ENCODE peak calls at places on chromosomes 3 and 15, in six cellular contexts. M, Y, R, Z, P and S are unnamed samples.

GRCh38 chr3:11021611-11022011 is 29.1 kb downstream of the SLC6A1 start:
- DNase-seq in M (no peak), Y (no peak), R (peak), Z (peak), P (no peak), S (no peak)

GRCh38 chr3:140922634-140923033 is 19.0 kb upstream of the SLC25A36 start:
- DNase-seq in M (peak), Y (peak), R (peak), Z (no peak), P (peak), S (no peak)

GRCh38 chr3:101133638-101134037 is 140.4 kb upstream of the ABI3BP start:
- DNase-seq in M (no peak), Y (peak), R (no peak), Z (no peak), P (no peak), S (no peak)

GRCh38 chr3:78495326-78495725 is 1272.5 kb downstream of the ROBO1 start:
- DNase-seq in M (no peak), Y (no peak), R (no peak), Z (no peak), P (no peak), S (no peak)

GRCh38 chr15:64865998-64866520 is 24.3 kb downstream of the PLEKHO2 start:
- DNase-seq in M (no peak), Y (no peak), R (peak), Z (peak), P (peak), S (no peak)

GRCh38 chr3:125143982-125144652 is 68.4 kb downstream of the SLC12A8 start:
- DNase-seq in M (no peak), Y (no peak), R (no peak), Z (peak), P (peak), S (no peak)

GRCh38 chr3:189040934-189041333 is 130.8 kb upstream of the TPRG1 start:
- DNase-seq in M (no peak), Y (no peak), R (no peak), Z (no peak), P (no peak), S (no peak)

GRCh38 chr3:95334461-95334860 is 1271.6 kb downstream of the NSUN3 start:
- DNase-seq in M (no peak), Y (no peak), R (no peak), Z (no peak), P (no peak), S (no peak)

GRCh38 chr3:117524890-117525289 is 815.3 kb downstream of the TUSC7 start:
- DNase-seq in M (no peak), Y (no peak), R (no peak), Z (no peak), P (peak), S (no peak)

GRCh38 chr3:132966374-132966773 is 71.8 kb upstream of the TMEM108 start:
- DNase-seq in M (no peak), Y (no peak), R (no peak), Z (no peak), P (no peak), S (no peak)

GRCh38 chr15:67030036-67030762 is 35.2 kb upstream of the SMAD3 start:
- DNase-seq in M (no peak), Y (no peak), R (peak), Z (peak), P (no peak), S (no peak)

GRCh38 chr3:41640076-41640475 is 321.8 kb downstream of the ULK4 start:
- DNase-seq in M (no peak), Y (no peak), R (no peak), Z (no peak), P (no peak), S (no peak)

GRCh38 chr15:36803773-36804172 is 224.3 kb downstream of the CDIN1 start:
- DNase-seq in M (no peak), Y (no peak), R (no peak), Z (no peak), P (no peak), S (no peak)

GRCh38 chr3:165946360-165946759 is 109.1 kb upstream of the BCHE start:
- DNase-seq in M (no peak), Y (no peak), R (no peak), Z (no peak), P (no peak), S (no peak)

GRCh38 chr15:42313463-42313862 is 40.2 kb upstream of the TMEM87A start:
- DNase-seq in M (no peak), Y (no peak), R (peak), Z (peak), P (no peak), S (no peak)

GRCh38 chr3:3038201-3038991 is 71.8 kb downstream of the IL5RA start:
- DNase-seq in M (no peak), Y (no peak), R (no peak), Z (peak), P (no peak), S (no peak)

GRCh38 chr15:70633394-70633793 is 130.0 kb downstream of the UACA start:
- DNase-seq in M (no peak), Y (no peak), R (peak), Z (no peak), P (peak), S (no peak)

GRCh38 chr3:72894941-72895552 is 7.2 kb downstream of the GXYLT2 start:
- DNase-seq in M (no peak), Y (no peak), R (no peak), Z (no peak), P (no peak), S (no peak)

GRCh38 chr3:128537091-128537703 is 44.2 kb upstream of the GATA2 start:
- DNase-seq in M (no peak), Y (no peak), R (no peak), Z (no peak), P (no peak), S (no peak)

GRCh38 chr3:171460226-171461086 is at the start of gene TNIK:
- DNase-seq in M (peak), Y (peak), R (peak), Z (peak), P (peak), S (peak)

GRCh38 chr3:72427575-72427974 is 420.7 kb downstream of the SHQ1 start:
- DNase-seq in M (no peak), Y (peak), R (no peak), Z (no peak), P (no peak), S (no peak)

GRCh38 chr3:185631508-185632206 is 45.6 kb downstream of the SENP2 start:
- DNase-seq in M (no peak), Y (no peak), R (no peak), Z (no peak), P (peak), S (no peak)

GRCh38 chr15:64909546-64909945 is 2.2 kb upstream of the ANKDD1A start:
- DNase-seq in M (no peak), Y (no peak), R (no peak), Z (peak), P (no peak), S (no peak)

GRCh38 chr15:70476441-70476840 is 286.9 kb downstream of the UACA start:
- DNase-seq in M (no peak), Y (no peak), R (no peak), Z (no peak), P (no peak), S (no peak)

DNA sequence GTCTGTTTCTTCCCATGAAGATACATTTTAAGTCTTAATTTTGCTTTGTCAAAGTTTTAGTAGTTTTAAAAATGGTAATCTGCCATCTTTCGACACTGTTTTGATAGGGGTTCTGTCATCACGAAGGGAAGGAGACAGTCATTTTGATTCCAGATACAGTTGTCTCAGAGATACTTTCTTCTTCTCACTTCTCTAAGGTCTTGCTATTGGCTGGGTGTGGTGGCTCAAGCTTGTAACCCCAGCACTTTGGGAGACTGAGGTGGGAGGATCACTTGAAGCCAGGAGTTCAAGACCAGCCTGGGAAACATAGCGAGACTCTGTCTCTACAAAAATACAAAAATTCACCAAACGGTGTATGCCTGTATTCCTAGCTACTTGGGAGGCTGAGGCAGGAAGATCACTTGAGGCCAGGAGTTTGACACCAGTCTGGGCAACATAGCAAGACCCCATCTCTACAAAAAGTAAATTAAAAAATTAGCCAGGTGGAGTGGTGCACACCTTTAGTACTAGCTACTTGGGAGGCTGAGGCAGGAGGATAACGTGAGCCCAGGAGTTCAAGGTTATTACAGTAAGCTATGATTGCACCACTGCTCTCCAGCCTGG is 3.3 kb downstream of the RAB8B start:
- DNase-seq in M (no peak), Y (peak), R (no peak), Z (no peak), P (no peak), S (no peak)
- H3K4me3 ChIP-seq in M (peak), Y (peak), R (no peak), Z (no peak), P (no peak), S (peak)

DNA sequence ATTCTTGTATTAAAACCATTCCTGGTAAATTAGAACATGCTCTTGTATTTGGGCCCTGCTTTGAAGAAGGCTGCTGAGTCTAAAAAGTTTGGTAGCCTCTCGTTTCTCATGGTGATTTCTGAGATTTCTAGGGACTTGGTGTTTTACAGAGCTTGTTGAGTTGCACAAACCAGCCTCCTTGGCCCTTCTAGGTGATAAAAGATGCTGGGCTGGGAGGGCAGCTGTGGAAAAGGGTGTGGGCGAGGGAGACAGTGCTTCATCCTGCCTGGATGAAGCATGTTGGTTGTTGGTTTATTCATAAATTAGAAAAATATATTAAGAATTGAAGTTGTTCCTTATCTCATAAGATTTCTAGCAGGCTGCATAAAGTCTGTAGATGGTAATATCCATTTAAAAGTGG is 151.7 kb downstream of the IGF1R start:
- DNase-seq in M (no peak), Y (no peak), R (no peak), Z (peak), P (peak), S (no peak)
- H3K4me3 ChIP-seq in M (no peak), Y (no peak), R (peak), Z (peak), P (peak), S (no peak)

GRCh38 chr15:29675791-29676301 is 146.4 kb downstream of the TJP1 start:
- DNase-seq in M (no peak), Y (peak), R (peak), Z (peak), P (no peak), S (no peak)
- H3K4me3 ChIP-seq in M (no peak), Y (no peak), R (peak), Z (peak), P (peak), S (no peak)

GRCh38 chr3:120415756-120416155 is 35.0 kb downstream of the FSTL1 start:
- DNase-seq in M (no peak), Y (no peak), R (no peak), Z (no peak), P (no peak), S (no peak)

GRCh38 chr3:120418866-120419490 is 31.8 kb downstream of the FSTL1 start:
- DNase-seq in M (no peak), Y (peak), R (peak), Z (peak), P (peak), S (no peak)

GRCh38 chr3:120418446-120418845 is 32.3 kb downstream of the FSTL1 start:
- DNase-seq in M (no peak), Y (no peak), R (no peak), Z (no peak), P (no peak), S (no peak)

GRCh38 chr3:120416868-120417267 is 33.9 kb downstream of the FSTL1 start:
- DNase-seq in M (no peak), Y (no peak), R (peak), Z (no peak), P (no peak), S (no peak)

DNA sequence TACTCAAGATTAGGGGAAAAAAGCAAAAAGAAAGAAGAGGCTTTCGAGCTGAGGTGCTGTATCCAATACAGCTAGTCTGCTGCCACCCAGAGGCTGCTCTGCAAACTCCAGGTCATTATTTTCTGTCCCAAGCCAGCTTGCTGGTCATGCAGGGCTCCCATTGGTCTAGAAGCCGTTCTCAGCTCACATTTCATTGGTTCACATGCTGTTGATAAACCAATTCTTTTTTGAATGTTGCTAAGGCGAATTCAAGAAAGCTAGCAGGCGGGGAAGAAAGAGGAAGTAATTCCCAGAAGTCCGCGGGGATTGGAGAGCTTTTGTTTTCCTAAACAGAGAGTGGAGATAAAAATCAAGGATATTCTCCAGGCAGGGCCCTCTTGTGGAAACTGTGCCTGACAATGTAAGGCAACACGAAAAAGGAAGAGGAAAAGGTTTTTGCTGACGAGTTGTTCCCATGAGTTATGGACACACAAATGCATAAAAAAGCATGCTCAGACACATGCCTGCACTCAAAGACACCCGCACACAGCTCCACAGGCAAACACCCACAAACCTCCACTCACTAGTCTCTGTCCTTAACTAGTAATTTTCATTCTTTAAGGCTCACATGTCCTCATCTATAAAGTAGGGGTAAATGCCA is 33.4 kb downstream of the FSTL1 start:
- DNase-seq in M (peak), Y (peak), R (peak), Z (peak), P (peak), S (peak)
- H3K4me3 ChIP-seq in M (peak), Y (peak), R (peak), Z (peak), P (peak), S (peak)

GRCh38 chr3:119812491-119813058 is 30.7 kb downstream of the NR1I2 start:
- DNase-seq in M (no peak), Y (no peak), R (no peak), Z (no peak), P (no peak), S (no peak)

GRCh38 chr3:119810018-119810435 is 28.1 kb downstream of the NR1I2 start:
- DNase-seq in M (peak), Y (peak), R (no peak), Z (no peak), P (peak), S (peak)

GRCh38 chr3:119808244-119808643 is 26.3 kb downstream of the NR1I2 start:
- DNase-seq in M (no peak), Y (no peak), R (no peak), Z (no peak), P (no peak), S (no peak)

GRCh38 chr3:119808843-119809242 is 26.9 kb downstream of the NR1I2 start:
- DNase-seq in M (no peak), Y (no peak), R (no peak), Z (no peak), P (no peak), S (no peak)

GRCh38 chr3:119809249-119810017 is 27.5 kb downstream of the NR1I2 start:
- DNase-seq in M (no peak), Y (peak), R (no peak), Z (no peak), P (no peak), S (no peak)
- H3K4me3 ChIP-seq in M (peak), Y (peak), R (no peak), Z (no peak), P (peak), S (peak)

DNA sequence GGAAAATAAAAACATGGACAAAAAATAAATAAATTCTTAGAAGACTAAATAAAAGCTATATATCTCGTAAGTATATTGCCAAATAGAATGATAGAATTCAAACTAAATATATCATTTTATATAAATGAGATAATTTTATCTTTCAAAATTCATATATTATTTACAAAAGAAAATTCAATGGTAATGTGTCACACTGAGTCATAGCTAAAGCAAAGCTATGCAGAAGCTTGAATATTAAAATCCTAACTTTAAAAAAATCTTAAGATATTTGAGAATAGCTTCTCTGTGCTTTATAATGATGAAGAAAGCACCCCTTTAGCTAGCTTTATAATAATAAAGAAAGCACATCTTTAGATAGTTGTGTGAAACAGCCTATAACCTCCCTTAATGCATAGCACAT is 1010.8 kb downstream of the OTOL1 start:
- DNase-seq in M (no peak), Y (no peak), R (no peak), Z (no peak), P (no peak), S (no peak)
- H3K4me3 ChIP-seq in M (no peak), Y (no peak), R (no peak), Z (no peak), P (no peak), S (no peak)